ENCODE peak calls at places on chromosomes 11 and 22, in seven cellular contexts. O, B, L, K, H, X and P are unnamed samples.

GRCh38 chr11:46874586-46874985 is 28.5 kb upstream of the CKAP5 start:
- DNase-seq in O (no peak), B (no peak), L (no peak), K (no peak), H (no peak), X (no peak), P (no peak)

GRCh38 chr11:113181094-113181493 is 133.3 kb upstream of the TTC12 start:
- DNase-seq in O (no peak), B (no peak), L (no peak), K (no peak), H (no peak), X (no peak), P (no peak)

GRCh38 chr22:31139866-31140716 is at the start of gene PLA2G3:
- DNase-seq in O (no peak), B (peak), L (no peak), K (no peak), H (no peak), X (peak), P (no peak)

GRCh38 chr11:35387341-35387982 is 31.9 kb downstream of the SLC1A2 start:
- DNase-seq in O (no peak), B (no peak), L (no peak), K (no peak), H (no peak), X (no peak), P (no peak)

GRCh38 chr11:78886616-78887015 is 312.0 kb upstream of the NARS2 start:
- DNase-seq in O (no peak), B (no peak), L (peak), K (no peak), H (no peak), X (no peak), P (no peak)

GRCh38 chr11:42205518-42205917 is 746.1 kb upstream of the LRRC4C start:
- DNase-seq in O (no peak), B (peak), L (no peak), K (peak), H (no peak), X (no peak), P (no peak)

GRCh38 chr11:13010737-13011342 is 1.7 kb downstream of the RASSF10 start:
- DNase-seq in O (no peak), B (no peak), L (no peak), K (no peak), H (no peak), X (peak), P (no peak)

GRCh38 chr22:25174156-25174887 is 25.3 kb upstream of the CRYBB3 start:
- DNase-seq in O (no peak), B (no peak), L (no peak), K (no peak), H (no peak), X (no peak), P (no peak)

GRCh38 chr11:56331861-56332491 is 13.9 kb upstream of the OR8K1 start:
- DNase-seq in O (no peak), B (peak), L (no peak), K (no peak), H (no peak), X (no peak), P (no peak)

GRCh38 chr22:35627267-35628041 is 10.3 kb upstream of the MB start:
- DNase-seq in O (no peak), B (peak), L (peak), K (peak), H (peak), X (peak), P (no peak)

GRCh38 chr11:124194696-124195418 is 11.7 kb downstream of the OR10D3 start:
- DNase-seq in O (no peak), B (peak), L (peak), K (no peak), H (peak), X (peak), P (no peak)

GRCh38 chr11:120196857-120197253 is 14.0 kb upstream of the OAF start:
- DNase-seq in O (no peak), B (no peak), L (no peak), K (no peak), H (no peak), X (no peak), P (no peak)

GRCh38 chr22:25216230-25216629 is 3.2 kb upstream of the CRYBB2 start:
- DNase-seq in O (no peak), B (no peak), L (no peak), K (no peak), H (no peak), X (no peak), P (no peak)

GRCh38 chr11:119422505-119423416 is at the start of gene THY1:
- DNase-seq in O (no peak), B (no peak), L (no peak), K (no peak), H (no peak), X (peak), P (no peak)

GRCh38 chr11:112651345-112651744 is 309.9 kb upstream of the NCAM1 start:
- DNase-seq in O (no peak), B (no peak), L (no peak), K (no peak), H (no peak), X (no peak), P (no peak)

GRCh38 chr22:42919199-42919598 is 62.1 kb upstream of the ARFGAP3 start:
- DNase-seq in O (no peak), B (no peak), L (no peak), K (no peak), H (peak), X (no peak), P (no peak)

GRCh38 chr11:112744041-112744440 is 217.2 kb upstream of the NCAM1 start:
- DNase-seq in O (no peak), B (no peak), L (no peak), K (no peak), H (no peak), X (no peak), P (no peak)